ENCODE peak calls at places on chromosomes 16 and 17, in six cellular contexts. W, G, V, O, L and C are unnamed samples.

GRCh38 chr17:2841606-2842005 is 45.4 kb downstream of the RAP1GAP2 start:
- DNase-seq in V (no peak), W (no peak), G (no peak), L (no peak), O (no peak), C (no peak)

GRCh38 chr17:64630309-64631223 is 31.5 kb downstream of the SMURF2 start:
- DNase-seq in G (no peak), O (no peak), L (no peak), W (no peak), V (no peak), C (no peak)

GRCh38 chr17:66949501-66949900 is 15.0 kb upstream of the CACNG4 start:
- DNase-seq in W (no peak), L (no peak), V (peak; percentile 30), O (no peak), G (no peak), C (no peak)

GRCh38 chr17:69710926-69711325 is 296.4 kb downstream of the MAP2K6 start:
- DNase-seq in O (no peak), G (no peak), V (no peak), L (no peak), W (peak; percentile 39), C (no peak)

GRCh38 chr16:82038941-82039340 is 3.9 kb downstream of the HSD17B2 start:
- DNase-seq in V (no peak), L (no peak), W (no peak), G (no peak), O (no peak), C (no peak)

GRCh38 chr17:55237268-55237667 is 27.5 kb upstream of the HLF start:
- DNase-seq in G (no peak), O (no peak), W (no peak), L (no peak), V (no peak), C (no peak)

GRCh38 chr17:38591759-38592241 is 14.0 kb downstream of the SRCIN1 start:
- DNase-seq in O (peak; percentile 84), W (peak; percentile 9), L (peak; percentile 38), V (no peak), G (no peak), C (no peak)

GRCh38 chr16:78729687-78730086 is 630.2 kb downstream of the WWOX start:
- DNase-seq in W (no peak), V (no peak), O (no peak), L (no peak), G (no peak), C (no peak)

GRCh38 chr16:28573738-28574718 is 20.3 kb downstream of the SGF29 start:
- DNase-seq in O (no peak), L (no peak), W (no peak), V (no peak), G (no peak), C (no peak)

GRCh38 chr16:642189-643049 is 791 bp downstream of the MCRIP2 start:
- DNase-seq in V (peak; percentile 20), W (no peak), G (no peak), O (no peak), L (no peak), C (peak; percentile 39)

GRCh38 chr16:74226361-74226979 is 70.1 kb upstream of the PSMD7 start:
- DNase-seq in G (no peak), O (no peak), W (no peak), V (no peak), L (peak; percentile 14), C (no peak)

GRCh38 chr16:84673203-84673535 is 24.9 kb downstream of the KLHL36 start:
- DNase-seq in V (no peak), O (no peak), L (no peak), W (no peak), G (no peak), C (no peak)

GRCh38 chr17:39753514-39754160 is 15.9 kb downstream of the GRB7 start:
- DNase-seq in G (no peak), W (no peak), O (no peak), L (no peak), V (peak; percentile 48), C (no peak)